ENCODE peak calls at places on chromosomes 11 and 22, in seven cellular contexts. M is CD8-positive, alpha-beta memory T cell; L is ELF-1; F is EH; B is astrocyte of the spinal cord; R is lung microvascular endothelial cell; O is BJ. T is an unnamed sample.

GRCh38 chr22:21904250-21904789 is 36.9 kb upstream of the MAPK1 start:
- DNase-seq in L (no peak), F (no peak), O (no peak), B (no peak), M (no peak), R (no peak), T (no peak)

GRCh38 chr11:122123258-122123929 is 7.4 kb upstream of the BLID start:
- DNase-seq in L (no peak), R (no peak), M (no peak), B (no peak), F (no peak), O (no peak), T (no peak)

GRCh38 chr11:63614136-63614664 is at the start of gene PLAAT3:
- DNase-seq in O (no peak), B (peak; percentile 42), M (no peak), L (peak; percentile 85), R (peak; percentile 91), F (peak; percentile 53), T (no peak)

GRCh38 chr11:2260491-2261364 is 9.7 kb downstream of the ASCL2 start:
- DNase-seq in F (no peak), B (no peak), L (no peak), R (no peak), M (no peak), O (no peak), T (no peak)

GRCh38 chr22:37370306-37370979 is 56.8 kb downstream of the ELFN2 start:
- DNase-seq in O (no peak), R (no peak), M (no peak), B (no peak), L (no peak), F (no peak), T (no peak)

GRCh38 chr22:41076857-41077256 is 15.5 kb upstream of the EP300 start:
- DNase-seq in R (no peak), B (no peak), M (no peak), L (no peak), F (no peak), O (no peak), T (no peak)

GRCh38 chr11:61019818-61020405 is 48.4 kb downstream of the CD6 start:
- DNase-seq in R (no peak), F (no peak), M (no peak), O (no peak), B (no peak), L (no peak), T (no peak)

GRCh38 chr11:100808904-100809491 is 121.9 kb downstream of the ARHGAP42 start:
- DNase-seq in R (peak; percentile 28), O (no peak), B (peak; percentile 69), F (peak; percentile 47), M (no peak), L (peak; percentile 27), T (no peak)

GRCh38 chr11:32838505-32839274 is 9.0 kb downstream of the PRRG4 start:
- DNase-seq in R (no peak), B (no peak), L (no peak), M (no peak), F (no peak), O (no peak), T (no peak)

GRCh38 chr22:40524392-40525249 is 111.9 kb downstream of the MRTFA start:
- DNase-seq in R (peak; percentile 37), L (no peak), F (peak; percentile 53), B (no peak), O (no peak), M (no peak), T (no peak)

GRCh38 chr22:41479671-41480396 is 10.9 kb downstream of the ACO2 start:
- DNase-seq in L (no peak), B (peak; percentile 92), F (peak; percentile 84), O (no peak), M (no peak), R (no peak), T (no peak)

GRCh38 chr11:77091146-77091940 is 11.3 kb upstream of the OMP start:
- DNase-seq in F (peak; percentile 72), L (peak; percentile 91), M (peak; percentile 75), R (peak; percentile 88), O (no peak), B (peak; percentile 67), T (no peak)